ENCODE peak calls at places on chromosomes 11 and 22, in nine cellular contexts. One of them, this sample, is unnamed.

GRCh38 chr22:39700565-39700964 is 130.0 kb downstream of the CACNA1I start:
- DNase-seq in activated CD8-positive, alpha-beta T cell treated with anti-CD3 and anti-CD28 coated beads for 36 hours: no peak
- DNase-seq in IMR-90: no peak
- DNase-seq in stimulated activated CD4-positive, alpha-beta T cell treated with anti-CD3 and anti-CD28 coated beads, Interleukin-2, amount 100 ng/mL, for 48 hours: no peak
- DNase-seq in MV-4-11: no peak
- DNase-seq in ovary: no peak
- DNase-seq in ascending aorta: no peak
- DNase-seq in mucosa of gallbladder: no peak
- DNase-seq in amniotic stem cell: no peak
- DNase-seq in this sample: no peak

GRCh38 chr11:15575409-15575808 is 460.7 kb downstream of the INSC start:
- DNase-seq in activated CD8-positive, alpha-beta T cell treated with anti-CD3 and anti-CD28 coated beads for 36 hours: no peak
- DNase-seq in IMR-90: no peak
- DNase-seq in stimulated activated CD4-positive, alpha-beta T cell treated with anti-CD3 and anti-CD28 coated beads, Interleukin-2, amount 100 ng/mL, for 48 hours: no peak
- DNase-seq in MV-4-11: no peak
- DNase-seq in ovary: no peak
- DNase-seq in ascending aorta: no peak
- DNase-seq in mucosa of gallbladder: no peak
- DNase-seq in amniotic stem cell: no peak
- DNase-seq in this sample: no peak

GRCh38 chr11:76614471-76615183 is 55.9 kb downstream of the LRRC32 start:
- DNase-seq in activated CD8-positive, alpha-beta T cell treated with anti-CD3 and anti-CD28 coated beads for 36 hours: no peak
- DNase-seq in IMR-90: no peak
- DNase-seq in stimulated activated CD4-positive, alpha-beta T cell treated with anti-CD3 and anti-CD28 coated beads, Interleukin-2, amount 100 ng/mL, for 48 hours: no peak
- DNase-seq in MV-4-11: no peak
- DNase-seq in ovary: no peak
- DNase-seq in ascending aorta: peak
- DNase-seq in mucosa of gallbladder: no peak
- DNase-seq in amniotic stem cell: no peak
- DNase-seq in this sample: no peak

GRCh38 chr22:41976961-41977566 is 7.8 kb downstream of the SEPTIN3 start:
- DNase-seq in activated CD8-positive, alpha-beta T cell treated with anti-CD3 and anti-CD28 coated beads for 36 hours: peak
- DNase-seq in IMR-90: no peak
- DNase-seq in stimulated activated CD4-positive, alpha-beta T cell treated with anti-CD3 and anti-CD28 coated beads, Interleukin-2, amount 100 ng/mL, for 48 hours: no peak
- DNase-seq in MV-4-11: no peak
- DNase-seq in ovary: no peak
- DNase-seq in ascending aorta: no peak
- DNase-seq in mucosa of gallbladder: no peak
- DNase-seq in amniotic stem cell: no peak
- DNase-seq in this sample: no peak

GRCh38 chr11:77705195-77705876 is 67.7 kb upstream of the CLNS1A start:
- DNase-seq in activated CD8-positive, alpha-beta T cell treated with anti-CD3 and anti-CD28 coated beads for 36 hours: peak
- DNase-seq in IMR-90: peak
- DNase-seq in stimulated activated CD4-positive, alpha-beta T cell treated with anti-CD3 and anti-CD28 coated beads, Interleukin-2, amount 100 ng/mL, for 48 hours: no peak
- DNase-seq in MV-4-11: peak
- DNase-seq in ovary: no peak
- DNase-seq in ascending aorta: no peak
- DNase-seq in mucosa of gallbladder: no peak
- DNase-seq in amniotic stem cell: no peak
- DNase-seq in this sample: peak

GRCh38 chr22:24694971-24695928 is 79.3 kb downstream of the PIWIL3 start:
- DNase-seq in activated CD8-positive, alpha-beta T cell treated with anti-CD3 and anti-CD28 coated beads for 36 hours: no peak
- DNase-seq in IMR-90: no peak
- DNase-seq in stimulated activated CD4-positive, alpha-beta T cell treated with anti-CD3 and anti-CD28 coated beads, Interleukin-2, amount 100 ng/mL, for 48 hours: no peak
- DNase-seq in MV-4-11: no peak
- DNase-seq in ovary: no peak
- DNase-seq in ascending aorta: no peak
- DNase-seq in mucosa of gallbladder: no peak
- DNase-seq in amniotic stem cell: no peak
- DNase-seq in this sample: no peak

GRCh38 chr11:34926101-34926830 is 9.8 kb downstream of the PDHX start:
- DNase-seq in activated CD8-positive, alpha-beta T cell treated with anti-CD3 and anti-CD28 coated beads for 36 hours: no peak
- DNase-seq in IMR-90: peak
- DNase-seq in stimulated activated CD4-positive, alpha-beta T cell treated with anti-CD3 and anti-CD28 coated beads, Interleukin-2, amount 100 ng/mL, for 48 hours: peak
- DNase-seq in MV-4-11: peak
- DNase-seq in ovary: no peak
- DNase-seq in ascending aorta: no peak
- DNase-seq in mucosa of gallbladder: no peak
- DNase-seq in amniotic stem cell: peak
- DNase-seq in this sample: no peak

GRCh38 chr11:17513853-17514252 is 30.4 kb downstream of the USH1C start:
- DNase-seq in activated CD8-positive, alpha-beta T cell treated with anti-CD3 and anti-CD28 coated beads for 36 hours: peak
- DNase-seq in IMR-90: no peak
- DNase-seq in stimulated activated CD4-positive, alpha-beta T cell treated with anti-CD3 and anti-CD28 coated beads, Interleukin-2, amount 100 ng/mL, for 48 hours: no peak
- DNase-seq in MV-4-11: no peak
- DNase-seq in ovary: no peak
- DNase-seq in ascending aorta: no peak
- DNase-seq in mucosa of gallbladder: no peak
- DNase-seq in amniotic stem cell: no peak
- DNase-seq in this sample: no peak

GRCh38 chr11:22583963-22584492 is 41.6 kb downstream of the FANCF start:
- DNase-seq in activated CD8-positive, alpha-beta T cell treated with anti-CD3 and anti-CD28 coated beads for 36 hours: no peak
- DNase-seq in IMR-90: no peak
- DNase-seq in stimulated activated CD4-positive, alpha-beta T cell treated with anti-CD3 and anti-CD28 coated beads, Interleukin-2, amount 100 ng/mL, for 48 hours: no peak
- DNase-seq in MV-4-11: no peak
- DNase-seq in ovary: no peak
- DNase-seq in ascending aorta: no peak
- DNase-seq in mucosa of gallbladder: no peak
- DNase-seq in amniotic stem cell: no peak
- DNase-seq in this sample: no peak

GRCh38 chr22:44623771-44624510 is 78.1 kb upstream of the PRR5 start:
- DNase-seq in activated CD8-positive, alpha-beta T cell treated with anti-CD3 and anti-CD28 coated beads for 36 hours: peak
- DNase-seq in IMR-90: peak
- DNase-seq in stimulated activated CD4-positive, alpha-beta T cell treated with anti-CD3 and anti-CD28 coated beads, Interleukin-2, amount 100 ng/mL, for 48 hours: no peak
- DNase-seq in MV-4-11: peak
- DNase-seq in ovary: no peak
- DNase-seq in ascending aorta: no peak
- DNase-seq in mucosa of gallbladder: no peak
- DNase-seq in amniotic stem cell: no peak
- DNase-seq in this sample: no peak

GRCh38 chr11:65379698-65380459 is 2.6 kb downstream of the SLC25A45 start:
- DNase-seq in activated CD8-positive, alpha-beta T cell treated with anti-CD3 and anti-CD28 coated beads for 36 hours: no peak
- DNase-seq in IMR-90: no peak
- DNase-seq in stimulated activated CD4-positive, alpha-beta T cell treated with anti-CD3 and anti-CD28 coated beads, Interleukin-2, amount 100 ng/mL, for 48 hours: no peak
- DNase-seq in MV-4-11: no peak
- DNase-seq in ovary: no peak
- DNase-seq in ascending aorta: no peak
- DNase-seq in mucosa of gallbladder: no peak
- DNase-seq in amniotic stem cell: no peak
- DNase-seq in this sample: no peak

This sample was measured in SJSA1.